ENCODE peak calls at places on chromosome 20, in ten cellular contexts. Q is lower lobe of right lung, F is spleen, A is stomach, N is breast epithelium, M is keratinocyte, T is psoas muscle, L is body of pancreas, Y is HCT116, B is AG04450. U is an unnamed sample.

GRCh38 chr20:46367967-46368901 is 38.2 kb downstream of the ELMO2 start:
- DNase-seq in Q (no peak), F (no peak), A (no peak), N (no peak), M (no peak), T (no peak), L (no peak), Y (no peak), B (no peak), U (no peak)

GRCh38 chr20:52103469-52103910 is 88.1 kb downstream of the ZFP64 start:
- DNase-seq in Q (no peak), F (no peak), A (no peak), N (no peak), M (peak; percentile 77), T (no peak), L (no peak), Y (no peak), B (no peak), U (no peak)

GRCh38 chr20:20083796-20084195 is 31.5 kb downstream of the CFAP61 start:
- DNase-seq in Q (no peak), F (no peak), A (no peak), N (no peak), M (no peak), T (no peak), L (no peak), Y (peak; percentile 19), B (no peak), U (no peak)

GRCh38 chr20:24970030-24970553 is 21.0 kb downstream of the CST7 start:
- DNase-seq in Q (no peak), F (no peak), A (no peak), N (no peak), M (no peak), T (no peak), L (no peak), Y (no peak), B (no peak), U (no peak)

GRCh38 chr20:62063981-62064787 is 1.5 kb downstream of the TAF4 start:
- DNase-seq in Q (peak; percentile 71), F (peak; percentile 87), A (peak; percentile 72), N (peak; percentile 55), M (no peak), T (peak; percentile 54), L (peak; percentile 65), Y (no peak), B (no peak), U (peak; percentile 56)

GRCh38 chr20:51319522-51319921 is 223.0 kb downstream of the NFATC2 start:
- DNase-seq in Q (no peak), F (no peak), A (no peak), N (no peak), M (no peak), T (no peak), L (no peak), Y (no peak), B (no peak), U (no peak)

GRCh38 chr20:50251992-50252491 is 61.4 kb downstream of the CEBPB start:
- DNase-seq in Q (no peak), F (no peak), A (no peak), N (no peak), M (no peak), T (no peak), L (no peak), Y (no peak), B (peak; percentile 44), U (no peak)

GRCh38 chr20:53020376-53020775 is 48.2 kb downstream of the TSHZ2 start:
- DNase-seq in Q (no peak), F (no peak), A (no peak), N (no peak), M (no peak), T (no peak), L (no peak), Y (no peak), B (no peak), U (no peak)

GRCh38 chr20:25083141-25083772 is 1.3 kb upstream of the VSX1 start:
- DNase-seq in Q (no peak), F (peak; percentile 76), A (no peak), N (no peak), M (no peak), T (no peak), L (no peak), Y (no peak), B (no peak), U (no peak)

GRCh38 chr20:49009899-49010631 is 36.0 kb upstream of the CSE1L start:
- DNase-seq in Q (no peak), F (no peak), A (no peak), N (no peak), M (no peak), T (no peak), L (no peak), Y (no peak), B (no peak), U (no peak)

GRCh38 chr20:23268792-23269354 is 81.7 kb upstream of the NXT1 start:
- DNase-seq in Q (no peak), F (peak; percentile 14), A (no peak), N (no peak), M (no peak), T (no peak), L (no peak), Y (no peak), B (no peak), U (no peak)
- TF ChIP-seq CTCF in Q (no peak), F (no peak), A (no peak), N (no peak), M (no peak), T (no peak), L (no peak), Y (no peak), B (no peak), U (no peak)

GRCh38 chr20:21710863-21711431 is 5.5 kb downstream of the PAX1 start:
- DNase-seq in Q (no peak), F (no peak), A (no peak), N (no peak), M (no peak), T (no peak), L (no peak), Y (no peak), B (no peak), U (no peak)

GRCh38 chr20:21709535-21709904 is 4.1 kb downstream of the PAX1 start:
- DNase-seq in Q (no peak), F (no peak), A (no peak), N (no peak), M (no peak), T (no peak), L (no peak), Y (no peak), B (no peak), U (no peak)

GRCh38 chr20:21707999-21708737 is 2.7 kb downstream of the PAX1 start:
- DNase-seq in Q (no peak), F (no peak), A (no peak), N (no peak), M (no peak), T (no peak), L (no peak), Y (no peak), B (no peak), U (no peak)

GRCh38 chr20:21708738-21709534 is 3.5 kb downstream of the PAX1 start:
- DNase-seq in Q (no peak), F (no peak), A (no peak), N (no peak), M (no peak), T (no peak), L (no peak), Y (no peak), B (no peak), U (no peak)

DNA sequence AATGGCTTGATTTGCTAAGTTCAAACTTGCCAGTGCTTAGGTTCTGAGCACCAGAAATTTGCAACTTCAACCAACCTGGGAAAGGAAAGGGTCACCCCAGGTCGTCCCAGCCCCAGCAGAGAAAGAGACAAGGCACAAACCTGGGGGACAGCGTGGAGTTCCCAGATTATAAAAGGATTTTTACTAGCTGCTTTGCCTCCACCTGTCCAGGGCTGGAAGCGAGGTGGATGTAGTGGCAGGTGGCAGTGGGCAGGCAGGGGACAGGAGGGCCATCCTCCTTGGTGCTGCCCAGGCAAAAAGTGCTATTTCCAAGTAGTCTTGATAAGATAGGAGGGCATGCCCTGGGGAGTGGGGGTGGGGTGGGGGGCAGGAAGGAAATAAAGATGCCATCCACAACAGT is 4.9 kb downstream of the PAX1 start:
- DNase-seq in Q (no peak), F (no peak), A (no peak), N (no peak), M (no peak), T (no peak), L (no peak), Y (no peak), B (no peak), U (no peak)
- H3K9me3 ChIP-seq in Q (no peaks in the 10 kb centered on the region), F (no peaks in the 10 kb centered on the region), A (no peaks in the 10 kb centered on the region), N (no peaks in the 10 kb centered on the region), M (no peaks in the 10 kb centered on the region), T (no peaks in the 10 kb centered on the region), L (no peaks in the 10 kb centered on the region), Y (no peaks in the 10 kb centered on the region), B (no peaks in the 10 kb centered on the region), U (no peaks in the 10 kb centered on the region)

GRCh38 chr20:47606414-47607207 is 104.9 kb downstream of the NCOA3 start:
- DNase-seq in Q (no peak), F (no peak), A (no peak), N (no peak), M (no peak), T (no peak), L (no peak), Y (no peak), B (no peak), U (no peak)

GRCh38 chr20:47600967-47601547 is 99.4 kb downstream of the NCOA3 start:
- DNase-seq in Q (no peak), F (no peak), A (no peak), N (no peak), M (no peak), T (no peak), L (no peak), Y (no peak), B (no peak), U (no peak)

GRCh38 chr20:47605673-47606413 is 104.2 kb downstream of the NCOA3 start:
- DNase-seq in Q (no peak), F (no peak), A (no peak), N (no peak), M (no peak), T (no peak), L (no peak), Y (no peak), B (no peak), U (no peak)

GRCh38 chr20:47607208-47607613 is 105.5 kb downstream of the NCOA3 start:
- DNase-seq in Q (no peak), F (no peak), A (no peak), N (no peak), M (no peak), T (no peak), L (no peak), Y (peak; percentile 12), B (no peak), U (no peak)

DNA sequence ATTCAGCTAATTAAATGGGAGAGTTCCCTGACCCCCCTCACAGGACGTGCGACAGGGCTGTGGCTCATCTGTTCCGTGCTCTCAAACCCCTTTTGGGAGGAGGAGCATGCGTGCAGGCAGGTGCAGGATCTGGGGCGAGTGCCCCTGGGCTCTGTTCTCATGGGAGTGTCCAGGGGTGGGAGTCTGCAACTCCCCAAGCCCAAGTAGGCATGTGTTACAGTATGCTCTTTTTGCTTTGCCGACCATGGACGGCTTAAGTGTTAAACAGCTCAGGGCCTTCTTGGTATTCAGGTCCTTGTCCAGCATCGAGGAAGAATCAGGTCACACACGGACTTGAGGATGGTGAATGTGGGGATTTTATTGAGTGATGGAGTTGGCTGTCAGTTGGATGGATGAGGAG is 101.6 kb downstream of the NCOA3 start:
- DNase-seq in Q (no peak), F (no peak), A (no peak), N (no peak), M (no peak), T (no peak), L (no peak), Y (no peak), B (no peak), U (no peak)
- TF ChIP-seq CTCF in Q (no peak), F (no peak), A (no peak), N (no peak), M (no peak), T (no peak), L (no peak), Y (no peak), B (no peak), U (no peak)

GRCh38 chr20:37511605-37512275 is 9.3 kb upstream of the NNAT start:
- DNase-seq in Q (no peak), F (no peak), A (no peak), N (no peak), M (no peak), T (no peak), L (no peak), Y (no peak), B (no peak), U (no peak)
- H3K9me3 ChIP-seq in Q (no peaks in the 10 kb centered on the region), F (no peaks in the 10 kb centered on the region), A (no peaks in the 10 kb centered on the region), N (no peaks in the 10 kb centered on the region), M (no peaks in the 10 kb centered on the region), T (no peaks in the 10 kb centered on the region), L (no peaks in the 10 kb centered on the region), Y (no peaks in the 10 kb centered on the region), B (no peaks in the 10 kb centered on the region), U (no peaks in the 10 kb centered on the region)

U was measured in heart right ventricle.